ENCODE peak calls at places on chromosomes 13 and 19, in nine cellular contexts. T is heart right ventricle; U is foreskin keratinocyte; K is SJSA1; M is mucosa of descending colon; Z is mesendoderm; H is effector memory CD4-positive, alpha-beta T cell; G is body of pancreas; R is small intestine. Y is an unnamed sample.

GRCh38 chr13:51625555-51626345 is 41.5 kb downstream of the WDFY2 start:
- DNase-seq in T (peak; percentile 42), Z (no peak), H (no peak), R (no peak), G (peak; percentile 66), M (no peak), U (no peak), K (no peak), Y (no peak)

GRCh38 chr13:40064723-40065122 is 409.3 kb downstream of the COG6 start:
- DNase-seq in G (peak; percentile 47), U (peak; percentile 74), Z (no peak), T (no peak), M (no peak), R (no peak), K (no peak), H (no peak), Y (no peak)

GRCh38 chr19:5454743-5455142 is 474 bp upstream of the ZNRF4 start:
- DNase-seq in M (no peak), U (no peak), H (no peak), T (no peak), Z (no peak), G (no peak), K (no peak), R (no peak), Y (no peak)

GRCh38 chr13:41311607-41312500 is 787 bp downstream of the NAA16 start:
- DNase-seq in K (peak; percentile 52), U (no peak), G (peak; percentile 68), M (peak; percentile 71), T (peak; percentile 49), Z (peak; percentile 29), R (peak; percentile 42), H (peak; percentile 27), Y (peak; percentile 63)

GRCh38 chr13:19888799-19889198 is 25.4 kb upstream of the ZMYM5 start:
- DNase-seq in M (no peak), T (no peak), K (no peak), R (peak; percentile 9), G (no peak), H (no peak), U (no peak), Z (no peak), Y (no peak)

GRCh38 chr19:20124879-20125278 is 42.1 kb upstream of the ZNF486 start:
- DNase-seq in M (no peak), G (no peak), R (no peak), U (no peak), Z (no peak), H (no peak), T (no peak), K (no peak), Y (no peak)

GRCh38 chr13:39284801-39285388 is 246.6 kb downstream of the NHLRC3 start:
- DNase-seq in M (no peak), K (no peak), T (no peak), Z (peak; percentile 50), U (no peak), G (no peak), H (no peak), R (no peak), Y (no peak)

GRCh38 chr13:113448885-113449692 is 4.2 kb downstream of the ADPRHL1 start:
- DNase-seq in Z (no peak), R (peak; percentile 96), K (peak; percentile 70), H (peak; percentile 41), G (peak; percentile 91), M (peak; percentile 87), U (peak; percentile 90), T (no peak), Y (peak; percentile 75)

GRCh38 chr19:55649579-55650557 is 1.9 kb downstream of the CCDC106 start:
- DNase-seq in H (no peak), M (no peak), G (no peak), K (no peak), R (no peak), T (no peak), Z (no peak), U (no peak), Y (no peak)

GRCh38 chr19:4369109-4369887 is 25.9 kb downstream of the MPND start:
- DNase-seq in M (peak; percentile 84), G (peak; percentile 60), T (no peak), K (peak; percentile 42), U (no peak), R (peak; percentile 83), Z (peak; percentile 55), H (peak; percentile 68), Y (peak; percentile 84)

GRCh38 chr19:4077800-4078683 is 11.3 kb upstream of the ZBTB7A start:
- DNase-seq in R (peak; percentile 83), K (no peak), Z (peak; percentile 39), H (no peak), G (peak; percentile 57), M (peak; percentile 89), U (no peak), T (peak; percentile 84), Y (peak; percentile 87)

GRCh38 chr19:5936308-5936980 is 22.4 kb downstream of the CAPS start:
- DNase-seq in T (no peak), U (no peak), M (no peak), G (peak; percentile 54), R (no peak), Z (no peak), H (no peak), K (no peak), Y (no peak)

GRCh38 chr19:40270362-40271089 is 14.6 kb downstream of the AKT2 start:
- DNase-seq in G (no peak), K (no peak), U (no peak), M (no peak), H (no peak), T (no peak), Z (peak; percentile 41), R (no peak), Y (no peak)

GRCh38 chr13:39385621-39386231 is 217.3 kb downstream of the LHFPL6 start:
- DNase-seq in T (no peak), R (no peak), K (no peak), U (no peak), G (no peak), Z (peak; percentile 96), H (no peak), M (no peak), Y (no peak)

GRCh38 chr19:38149597-38149996 is 74.4 kb downstream of the DPF1 start:
- DNase-seq in U (no peak), G (no peak), T (no peak), Z (peak; percentile 51), R (no peak), H (no peak), M (no peak), K (no peak), Y (no peak)

GRCh38 chr19:6088677-6089063 is 21.6 kb downstream of the RFX2 start:
- DNase-seq in T (no peak), H (no peak), U (no peak), K (no peak), G (no peak), M (no peak), R (no peak), Z (no peak), Y (no peak)

GRCh38 chr13:73757471-73758233 is 376.6 kb downstream of the KLF12 start:
- DNase-seq in K (no peak), U (no peak), Z (no peak), T (no peak), H (no peak), G (no peak), R (no peak), M (no peak), Y (no peak)

GRCh38 chr13:73751290-73751689 is 382.9 kb downstream of the KLF12 start:
- DNase-seq in M (no peak), Z (no peak), G (no peak), K (no peak), H (no peak), R (no peak), T (no peak), U (no peak), Y (no peak)

GRCh38 chr13:73754241-73754640 is 380.0 kb downstream of the KLF12 start:
- DNase-seq in H (no peak), M (no peak), R (no peak), T (no peak), Z (no peak), K (no peak), U (no peak), G (no peak), Y (no peak)

GRCh38 chr13:73754727-73755292 is 379.4 kb downstream of the KLF12 start:
- DNase-seq in R (peak; percentile 83), U (peak; percentile 12), M (no peak), K (no peak), T (no peak), H (no peak), G (peak; percentile 52), Z (peak; percentile 67), Y (no peak)
- H3K4me1 ChIP-seq in R (no peaks in the 10 kb centered on the region), U (no peaks in the 10 kb centered on the region), M (no peaks in the 10 kb centered on the region), K (no peaks in the 10 kb centered on the region), T (no peaks in the 10 kb centered on the region), H (no peaks in the 10 kb centered on the region), G (no peaks in the 10 kb centered on the region), Z (no peaks in the 10 kb centered on the region), Y (no peaks in the 10 kb centered on the region)

DNA sequence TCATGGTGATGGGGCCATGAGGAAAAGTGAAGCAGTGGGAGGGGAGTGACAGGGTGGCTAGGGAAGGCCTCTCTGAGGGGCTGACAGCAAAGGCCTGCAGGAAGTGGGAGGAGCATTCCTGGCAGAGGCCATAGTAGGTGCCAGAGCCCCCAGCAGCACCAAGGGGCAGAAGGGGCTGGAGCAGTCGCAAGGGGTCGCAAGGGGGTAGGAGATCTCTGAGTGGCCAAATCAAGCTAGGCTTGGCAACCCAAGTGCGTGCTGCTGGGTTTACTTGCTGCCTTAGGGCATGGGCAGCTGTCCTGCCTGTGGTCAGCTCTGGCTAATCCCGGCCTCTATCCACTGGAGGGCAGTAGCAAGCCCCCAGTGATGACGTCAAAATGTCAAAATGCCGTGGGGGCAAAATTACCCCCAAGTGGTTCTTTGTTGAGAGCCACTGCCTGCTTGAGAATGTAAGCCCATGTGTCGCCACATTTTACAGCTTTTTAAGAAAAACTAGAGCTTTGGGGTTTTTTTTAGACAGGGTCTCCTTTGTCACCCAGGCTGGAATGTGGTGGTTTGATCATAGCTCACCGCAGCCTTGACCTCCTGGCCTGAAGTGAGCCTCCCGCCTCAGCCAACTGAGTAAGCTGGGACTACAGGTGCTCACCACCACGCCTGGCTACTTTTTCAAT is 11.8 kb downstream of the CCDC97 start:
- DNase-seq in T (no peak), G (peak; percentile 47), K (peak; percentile 86), U (no peak), Z (peak; percentile 93), M (no peak), H (no peak), R (no peak), Y (no peak)
- H3K4me1 ChIP-seq in T (peaks cover 56% of the 10 kb centered on the region), G (peaks cover 29% of the 10 kb centered on the region), K (peaks cover 62% of the 10 kb centered on the region), U (peaks cover 4% of the 10 kb centered on the region), Z (peaks cover 29% of the 10 kb centered on the region), M (peaks cover 23% of the 10 kb centered on the region), H (peaks cover 6% of the 10 kb centered on the region), R (peaks cover 7% of the 10 kb centered on the region), Y (peaks cover 56% of the 10 kb centered on the region)

DNA sequence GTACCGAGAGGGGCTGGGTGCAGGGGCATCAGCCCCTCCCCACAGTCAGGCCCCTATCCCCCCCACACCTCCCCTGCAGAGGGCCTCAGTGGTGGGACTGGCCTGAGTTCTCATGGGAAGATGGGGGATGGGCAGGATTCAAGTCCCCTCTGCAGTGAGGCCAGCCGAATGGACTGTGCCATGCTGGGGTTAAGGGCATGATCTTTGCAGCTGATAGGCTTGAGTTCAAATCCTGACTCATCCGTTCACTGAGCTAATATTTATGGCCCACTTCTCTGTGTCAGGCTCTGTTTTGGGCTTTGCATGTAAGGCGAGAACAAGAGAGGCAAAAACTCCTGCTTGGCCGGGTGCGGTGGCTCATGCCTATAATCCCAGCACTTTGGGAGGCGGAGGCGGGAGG is 20.6 kb downstream of the MARK4 start:
- DNase-seq in H (no peak), R (no peak), Z (no peak), G (no peak), U (no peak), M (no peak), K (no peak), T (no peak), Y (no peak)
- H3K4me1 ChIP-seq in H (no peaks in the 10 kb centered on the region), R (no peaks in the 10 kb centered on the region), Z (no peaks in the 10 kb centered on the region), G (peaks cover 12% of the 10 kb centered on the region), U (no peaks in the 10 kb centered on the region), M (no peaks in the 10 kb centered on the region), K (no peaks in the 10 kb centered on the region), T (no peaks in the 10 kb centered on the region), Y (peaks cover 10% of the 10 kb centered on the region)

GRCh38 chr19:34678085-34678412 is 571 bp downstream of the ZNF302 start:
- DNase-seq in H (no peak), M (no peak), G (peak; percentile 17), Z (no peak), U (no peak), T (no peak), K (no peak), R (no peak), Y (no peak)
- H3K4me1 ChIP-seq in H (peaks cover 6% of the 10 kb centered on the region), M (peaks cover 7% of the 10 kb centered on the region), G (peaks cover 30% of the 10 kb centered on the region), Z (no peaks in the 10 kb centered on the region), U (peaks cover 4% of the 10 kb centered on the region), T (peaks cover 22% of the 10 kb centered on the region), K (peaks cover 15% of the 10 kb centered on the region), R (peaks cover 4% of the 10 kb centered on the region), Y (peaks cover 25% of the 10 kb centered on the region)